ENCODE peak calls at places on chromosome 18, in five cellular contexts. T is DND-41, U is HCT116, D is fibroblast of lung, J is PC-3. S is an unnamed sample. For H3K4me1, the result is how much of the 10 kb centered on the place peaks cover.

GRCh38 chr18:37276111-37276510 is 289.5 kb downstream of the CELF4 start:
- DNase-seq in J (no peak), D (no peak), U (no peak), T (no peak), S (no peak)

GRCh38 chr18:56245856-56246575 is 392.4 kb downstream of the TXNL1 start:
- DNase-seq in D (peak), J (peak), U (no peak), T (no peak), S (no peak)

GRCh38 chr18:45324489-45325111 is 290.7 kb upstream of the SLC14A2 start:
- DNase-seq in D (peak), J (peak), U (no peak), T (no peak), S (no peak)

GRCh38 chr18:44668280-44668975 is 12.3 kb upstream of the SETBP1 start:
- DNase-seq in U (no peak), T (no peak), J (peak), D (no peak), S (no peak)

GRCh38 chr18:9868857-9869712 is 16.7 kb upstream of the TXNDC2 start:
- DNase-seq in D (no peak), J (no peak), T (no peak), U (no peak), S (no peak)

GRCh38 chr18:48035556-48035860 is 105.0 kb upstream of the SMAD2 start:
- DNase-seq in T (no peak), D (no peak), J (no peak), U (no peak), S (no peak)

GRCh38 chr18:50715919-50716318 is 103.9 kb downstream of the MRO start:
- DNase-seq in D (no peak), T (no peak), U (no peak), J (no peak), S (no peak)

GRCh38 chr18:13232060-13232917 is 13.7 kb downstream of the LDLRAD4 start:
- DNase-seq in D (no peak), T (no peak), J (no peak), U (no peak), S (no peak)

GRCh38 chr18:32346667-32347066 is 124.0 kb downstream of the GAREM1 start:
- DNase-seq in T (no peak), U (no peak), D (peak), J (no peak), S (no peak)

GRCh38 chr18:7871560-7872456 is 304.7 kb downstream of the PTPRM start:
- DNase-seq in T (no peak), D (peak), U (no peak), J (peak), S (no peak)

GRCh38 chr18:48987821-48988220 is 37.1 kb upstream of the SMAD7 start:
- DNase-seq in D (no peak), J (no peak), T (no peak), U (no peak), S (no peak)

GRCh38 chr18:43789234-43790000 is 512.1 kb upstream of the SYT4 start:
- DNase-seq in T (no peak), D (peak), U (no peak), J (no peak), S (no peak)

GRCh38 chr18:23992119-23992940 is 22.2 kb upstream of the TTC39C start:
- DNase-seq in J (peak), U (no peak), D (peak), T (no peak), S (no peak)

GRCh38 chr18:32548688-32549087 is 78.0 kb upstream of the GAREM1 start:
- DNase-seq in J (no peak), D (no peak), T (no peak), U (no peak), S (no peak)

GRCh38 chr18:28338316-28338715 is 161.4 kb upstream of the CDH2 start:
- DNase-seq in T (no peak), U (no peak), D (no peak), J (peak), S (no peak)

GRCh38 chr18:77025123-77025522 is 107.5 kb downstream of the MBP start:
- DNase-seq in D (no peak), T (no peak), U (no peak), J (no peak), S (no peak)

GRCh38 chr18:77024476-77024875 is 108.1 kb downstream of the MBP start:
- DNase-seq in T (no peak), U (no peak), D (no peak), J (no peak), S (no peak)

GRCh38 chr18:77023115-77023782 is 109.3 kb downstream of the MBP start:
- DNase-seq in D (no peak), T (no peak), U (no peak), J (no peak), S (no peak)

GRCh38 chr18:77022556-77022955 is 110.0 kb downstream of the MBP start:
- DNase-seq in U (no peak), T (no peak), D (no peak), J (no peak), S (no peak)

GRCh38 chr18:77025831-77026363 is 106.7 kb downstream of the MBP start:
- DNase-seq in D (no peak), J (no peak), U (no peak), T (no peak), S (no peak)
- TF ChIP-seq EZH2 in D (no peak), J (no peak), U (no peak), T (no peak), S (no peak)

GRCh38 chr18:77067315-77068061 is 65.1 kb downstream of the MBP start:
- DNase-seq in T (peak), U (peak), D (peak), J (peak), S (no peak)
- H3K4me1 ChIP-seq in T (half or more), U (half or more), D (under half), J (half or more), S (under half)

GRCh38 chr18:78977627-78978271 is 1.9 kb upstream of the SALL3 start:
- DNase-seq in T (no peak), D (no peak), U (no peak), J (no peak), S (no peak)
- TF ChIP-seq EZH2 in T (no peak), D (peak), U (no peak), J (no peak), S (no peak)

DNA sequence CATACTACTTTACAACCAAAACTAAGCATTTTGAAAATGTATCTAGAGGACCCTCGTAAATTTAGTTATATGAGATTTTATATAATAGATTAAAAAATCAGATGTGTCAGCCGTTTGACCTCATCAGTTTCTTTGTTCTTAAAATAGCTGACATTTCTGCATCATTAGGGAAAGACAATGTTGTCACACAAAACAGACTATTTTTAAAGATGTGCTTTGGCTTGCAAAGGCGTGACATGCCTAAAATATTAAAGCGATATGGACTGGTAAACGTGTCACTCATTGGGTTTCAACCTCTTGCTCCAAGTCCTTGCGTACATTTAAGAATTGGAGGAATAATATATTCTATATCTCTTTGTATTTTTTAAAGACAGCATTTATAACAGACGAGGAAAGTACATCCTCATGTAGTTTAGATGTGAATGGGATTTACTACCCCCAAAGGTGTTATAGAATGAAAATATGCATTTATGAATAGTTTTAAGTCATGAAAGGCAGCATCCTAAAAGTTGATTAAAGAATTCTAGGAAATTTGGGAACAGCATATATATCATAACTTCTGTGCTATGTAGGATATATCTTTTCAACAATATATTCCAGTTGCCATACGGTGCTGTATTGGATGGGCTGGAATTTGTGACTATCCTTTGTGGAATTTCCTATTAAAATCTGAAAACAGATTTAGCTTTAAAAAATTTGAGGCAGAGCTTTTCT is 3.8 kb downstream of the MYL12A start:
- DNase-seq in D (no peak), U (no peak), J (no peak), T (no peak), S (no peak)
- H3K4me1 ChIP-seq in D (under half), U (under half), J (half or more), T (under half), S (under half)

GRCh38 chr18:498901-499300 is 1.6 kb downstream of the COLEC12 start:
- DNase-seq in T (no peak), D (no peak), U (no peak), J (no peak), S (no peak)

GRCh38 chr18:500556-501405 is at the start of gene COLEC12:
- DNase-seq in T (no peak), U (no peak), D (no peak), J (no peak), S (no peak)

GRCh38 chr18:499351-500229 is 911 bp downstream of the COLEC12 start:
- DNase-seq in T (no peak), D (peak), U (no peak), J (peak), S (no peak)

GRCh38 chr18:501406-501714 is 859 bp upstream of the COLEC12 start:
- DNase-seq in D (no peak), T (no peak), J (no peak), U (no peak), S (no peak)

GRCh38 chr18:500230-500555 is 308 bp downstream of the COLEC12 start:
- DNase-seq in U (no peak), T (no peak), J (no peak), D (no peak), S (no peak)
- TF ChIP-seq EZH2 in U (no peak), T (no peak), J (no peak), D (no peak), S (no peak)

DNA sequence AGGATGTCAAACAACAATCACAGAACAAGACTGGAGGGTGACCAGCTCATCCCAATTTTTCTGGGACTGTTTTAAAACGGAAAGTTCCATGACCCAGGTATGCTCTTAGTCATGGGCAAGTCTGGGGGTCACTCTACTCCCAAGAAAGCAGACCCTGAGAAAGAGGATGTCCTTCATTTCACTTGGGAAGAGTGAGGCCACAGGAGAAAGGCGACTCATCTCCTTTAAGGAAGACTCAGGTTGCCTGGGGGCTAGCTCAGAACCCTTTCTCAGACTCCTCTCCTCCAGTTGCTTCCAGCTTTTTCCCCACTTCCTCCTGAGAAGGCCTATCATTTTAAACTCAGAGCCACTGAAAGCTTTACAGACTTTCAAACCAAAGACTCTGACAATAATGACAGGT is 9.3 kb downstream of the RNF152 start:
- DNase-seq in J (no peak), U (no peak), D (no peak), T (no peak), S (no peak)
- H3K4me1 ChIP-seq in J (under half), U (under half), D (under half), T (under half), S (under half)

DNA sequence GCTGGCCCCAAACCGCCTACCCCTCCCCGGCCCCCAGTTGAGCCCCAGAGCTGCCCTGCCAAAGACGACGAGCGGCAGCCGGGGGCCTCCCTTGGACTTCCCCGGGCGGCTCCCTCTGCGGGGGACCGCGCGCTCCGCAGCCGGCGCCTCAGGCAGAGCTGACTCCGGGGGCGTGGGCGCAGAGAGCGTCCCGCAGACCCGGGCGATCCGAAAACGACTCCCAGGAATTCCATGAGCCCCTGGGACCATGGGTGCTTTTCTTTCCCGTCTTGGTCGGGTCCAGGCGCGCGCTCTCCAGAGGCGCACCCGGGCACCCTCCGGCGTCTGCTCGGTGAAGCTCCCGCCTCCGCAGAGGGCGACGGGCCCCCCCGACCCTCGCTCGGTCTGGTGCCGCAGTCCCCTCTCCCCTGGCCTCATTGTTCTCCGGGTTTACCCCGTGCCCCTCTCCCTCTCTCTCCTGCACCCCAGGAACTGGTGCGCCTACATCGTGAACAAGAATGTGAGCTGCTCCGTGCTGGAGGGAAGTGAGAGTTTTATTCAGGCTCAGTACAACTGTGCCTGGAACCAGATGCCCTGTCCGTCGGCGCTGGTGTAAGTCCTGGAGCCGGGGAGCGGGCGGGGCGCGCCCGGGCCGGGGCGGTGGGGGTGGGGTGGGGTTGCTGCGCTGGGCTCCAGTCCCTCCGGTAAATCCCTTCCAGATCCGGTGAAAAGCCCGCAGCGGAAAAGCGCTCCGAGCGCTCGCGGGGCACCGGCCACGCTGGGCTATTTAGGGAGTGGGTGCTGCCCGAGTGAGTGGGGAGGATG is 737 bp downstream of the EMILIN2 start:
- DNase-seq in D (peak), J (no peak), U (no peak), T (no peak), S (no peak)
- TF ChIP-seq EZH2 in D (peak), J (no peak), U (no peak), T (no peak), S (no peak)

S was measured in MM.1S.